ENCODE peak calls at places on chromosomes 3 and 15, in eight cellular contexts. Q, J, D, K, R, O, H and Z are unnamed samples. For H3K4me1, the result is how much of the 10 kb centered on the place peaks cover.

GRCh38 chr3:139127101-139127500 is 82.4 kb upstream of the PRR23C start:
- DNase-seq in O (no peak), K (peak), H (no peak), R (no peak), Q (no peak), J (no peak), D (no peak), Z (no peak)

GRCh38 chr3:98731720-98732238 is 31.4 kb upstream of the ST3GAL6 start:
- DNase-seq in J (no peak), K (no peak), O (no peak), R (no peak), H (no peak), D (no peak), Q (no peak), Z (no peak)

GRCh38 chr3:190017575-190018288 is 103.0 kb downstream of the P3H2 start:
- DNase-seq in O (peak), Q (no peak), D (no peak), H (peak), K (no peak), R (no peak), J (no peak), Z (no peak)

GRCh38 chr15:64288999-64289398 is 67.0 kb downstream of the CSNK1G1 start:
- DNase-seq in J (no peak), H (no peak), K (no peak), R (peak), Q (no peak), O (no peak), D (no peak), Z (no peak)

GRCh38 chr3:139353920-139354556 is 10.2 kb downstream of the MRPS22 start:
- DNase-seq in H (peak), O (peak), K (no peak), R (no peak), Q (no peak), J (no peak), D (no peak), Z (no peak)

GRCh38 chr15:95765161-95765560 is 565.3 kb upstream of the NR2F2 start:
- DNase-seq in H (no peak), R (no peak), J (no peak), K (no peak), D (no peak), Q (no peak), O (no peak), Z (no peak)

GRCh38 chr15:46644493-46645481 is 1010.0 kb downstream of the SQOR start:
- DNase-seq in Q (no peak), J (no peak), H (no peak), O (no peak), K (no peak), D (no peak), R (no peak), Z (no peak)

GRCh38 chr15:51888593-51889195 is 59.2 kb downstream of the TMOD3 start:
- DNase-seq in R (no peak), D (no peak), H (peak), K (no peak), O (peak), Q (no peak), J (no peak), Z (no peak)

GRCh38 chr3:148975277-148975676 is 16.1 kb upstream of the GYG1 start:
- DNase-seq in O (no peak), R (no peak), Q (peak), H (no peak), K (no peak), J (peak), D (peak), Z (no peak)
- H3K4me3 ChIP-seq in O (no peak), R (no peak), Q (peak), H (no peak), K (no peak), J (no peak), D (peak), Z (peak)

GRCh38 chr15:40110866-40111550 is 2.3 kb upstream of the BMF start:
- DNase-seq in Q (no peak), O (no peak), R (no peak), K (no peak), D (no peak), H (no peak), J (no peak), Z (no peak)
- H3K4me1 ChIP-seq in Q (under half), O (under half), R (under half), K (under half), D (under half), H (under half), J (under half), Z (under half)

GRCh38 chr15:99707481-99708270 is 25.6 kb downstream of the LYSMD4 start:
- DNase-seq in O (peak), H (no peak), K (no peak), R (no peak), D (no peak), J (no peak), Q (no peak), Z (no peak)
- H3K27ac ChIP-seq in O (peak), H (peak), K (peak), R (peak), D (peak), J (peak), Q (peak), Z (peak)

GRCh38 chr3:50300681-50301254 is 1.6 kb upstream of the HYAL3 start:
- DNase-seq in D (no peak), H (no peak), K (no peak), Q (no peak), R (no peak), J (no peak), O (no peak), Z (no peak)
- H3K4me3 ChIP-seq in D (peak), H (no peak), K (no peak), Q (no peak), R (peak), J (no peak), O (no peak), Z (peak)

GRCh38 chr15:68190048-68190447 is 15.1 kb downstream of the CALML4 start:
- DNase-seq in R (no peak), O (no peak), H (no peak), Q (no peak), D (no peak), K (no peak), J (no peak), Z (no peak)

GRCh38 chr15:68184616-68185470 is 20.3 kb downstream of the CALML4 start:
- DNase-seq in H (no peak), R (no peak), J (no peak), K (no peak), D (no peak), O (no peak), Q (no peak), Z (no peak)

GRCh38 chr15:68186671-68187397 is 18.3 kb downstream of the CALML4 start:
- DNase-seq in D (no peak), O (peak), K (no peak), R (no peak), Q (no peak), J (no peak), H (no peak), Z (no peak)

GRCh38 chr15:68188647-68189046 is 16.5 kb downstream of the CALML4 start:
- DNase-seq in O (no peak), J (no peak), Q (no peak), R (no peak), H (no peak), D (no peak), K (no peak), Z (no peak)

GRCh38 chr15:68187559-68187958 is 17.6 kb downstream of the CALML4 start:
- DNase-seq in Q (peak), O (no peak), R (no peak), J (peak), H (no peak), D (no peak), K (no peak), Z (no peak)
- H3K4me1 ChIP-seq in Q (under half), O (under half), R (under half), J (under half), H (under half), D (half or more), K (under half), Z (under half)